ENCODE peak calls at places on chromosomes 13 and 19, in eight cellular contexts. S is fibroblast of lung, X is sigmoid colon, K is tibial artery, Z is stomach, G is GM23248, E is lung, T is mesenchymal stem cell. C is an unnamed sample. For H3K9me3, H3K27me3 and H3K4me1, the result is how much of the 10 kb centered on the place peaks cover.

GRCh38 chr19:45878043-45878794 is 7.7 kb downstream of the IRF2BP1 start:
- DNase-seq in S (no peak), X (no peak), K (no peak), Z (peak), G (no peak), E (peak), T (no peak), C (no peak)

GRCh38 chr19:43594081-43594697 is 1.7 kb downstream of the IRGQ start:
- DNase-seq in S (no peak), X (no peak), K (no peak), Z (no peak), G (no peak), E (no peak), T (no peak), C (no peak)

GRCh38 chr13:61417171-61417570 is 1.5 kb upstream of the PCDH20 start:
- DNase-seq in S (no peak), X (no peak), K (no peak), Z (no peak), G (no peak), E (no peak), T (peak), C (no peak)

GRCh38 chr13:113777311-113778260 is 18.6 kb downstream of the TMEM255B start:
- DNase-seq in S (peak), X (no peak), K (no peak), Z (no peak), G (peak), E (no peak), T (peak), C (no peak)

GRCh38 chr13:106213028-106213427 is 322.4 kb downstream of the EFNB2 start:
- DNase-seq in S (no peak), X (no peak), K (no peak), Z (no peak), G (no peak), E (no peak), T (no peak), C (no peak)

GRCh38 chr13:68110178-68110768 is 880.1 kb upstream of the PCDH9 start:
- DNase-seq in S (no peak), X (no peak), K (no peak), Z (no peak), G (no peak), E (no peak), T (no peak), C (no peak)

GRCh38 chr13:53191091-53191490 is 162.5 kb downstream of the OLFM4 start:
- DNase-seq in S (peak), X (no peak), K (no peak), Z (no peak), G (peak), E (no peak), T (no peak), C (no peak)

GRCh38 chr13:39148513-39148961 is 110.3 kb downstream of the NHLRC3 start:
- DNase-seq in S (peak), X (no peak), K (peak), Z (no peak), G (peak), E (no peak), T (peak), C (no peak)

GRCh38 chr13:97298816-97299215 is 76.7 kb downstream of the MBNL2 start:
- DNase-seq in S (peak), X (no peak), K (no peak), Z (no peak), G (peak), E (no peak), T (no peak), C (no peak)

GRCh38 chr19:53165691-53166091 is 6.8 kb upstream of the ZNF347 start:
- DNase-seq in S (no peak), X (no peak), K (no peak), Z (no peak), G (no peak), E (no peak), T (no peak), C (no peak)

GRCh38 chr13:98875146-98875729 is 102.6 kb downstream of the DOCK9 start:
- DNase-seq in S (no peak), X (no peak), K (no peak), Z (no peak), G (no peak), E (no peak), T (no peak), C (no peak)

GRCh38 chr13:109369357-109370052 is 416.9 kb downstream of the IRS2 start:
- DNase-seq in S (no peak), X (no peak), K (no peak), Z (no peak), G (no peak), E (no peak), T (no peak), C (no peak)

GRCh38 chr13:104962411-104962810 is 1573.1 kb downstream of the EFNB2 start:
- DNase-seq in S (no peak), X (no peak), K (no peak), Z (no peak), G (no peak), E (no peak), T (no peak), C (no peak)

GRCh38 chr13:109427148-109427547 is 359.2 kb downstream of the IRS2 start:
- DNase-seq in S (peak), X (no peak), K (no peak), Z (no peak), G (peak), E (no peak), T (no peak), C (no peak)

GRCh38 chr19:47698631-47699359 is 14.4 kb upstream of the EHD2 start:
- DNase-seq in S (no peak), X (no peak), K (no peak), Z (no peak), G (no peak), E (no peak), T (no peak), C (no peak)

GRCh38 chr19:11581740-11582139 is 4.3 kb upstream of the ACP5 start:
- DNase-seq in S (peak), X (no peak), K (no peak), Z (no peak), G (peak), E (no peak), T (peak), C (no peak)

GRCh38 chr19:33686687-33687541 is 65.2 kb downstream of the CHST8 start:
- DNase-seq in S (no peak), X (no peak), K (peak), Z (no peak), G (no peak), E (no peak), T (no peak), C (peak)

GRCh38 chr19:41297628-41298326 is 12.2 kb upstream of the CCDC97 start:
- DNase-seq in S (no peak), X (peak), K (no peak), Z (peak), G (peak), E (no peak), T (no peak), C (no peak)

GRCh38 chr19:18183529-18183928 is 9.5 kb upstream of the MPV17L2 start:
- DNase-seq in S (no peak), X (no peak), K (no peak), Z (peak), G (no peak), E (no peak), T (no peak), C (no peak)

GRCh38 chr19:35216833-35217707 is 11.5 kb downstream of the FAM187B start:
- DNase-seq in S (no peak), X (no peak), K (peak), Z (peak), G (no peak), E (no peak), T (no peak), C (peak)

GRCh38 chr13:99392126-99392805 is 85.1 kb upstream of the GPR183 start:
- DNase-seq in S (no peak), X (no peak), K (no peak), Z (no peak), G (no peak), E (no peak), T (no peak), C (no peak)

GRCh38 chr19:56959211-56959610 is 118.7 kb upstream of the PEG3 start:
- DNase-seq in S (no peak), X (no peak), K (no peak), Z (no peak), G (no peak), E (no peak), T (no peak), C (no peak)
- H3K9me3 ChIP-seq in S (under half), X (under half), K (under half), Z (under half), G (under half), E (under half), T (under half), C (under half)

GRCh38 chr13:49219647-49220034 is 497 bp upstream of the MLNR start:
- DNase-seq in S (no peak), X (no peak), K (no peak), Z (no peak), G (no peak), E (no peak), T (no peak), C (no peak)

GRCh38 chr13:49220035-49220855 is at the start of gene MLNR:
- DNase-seq in S (peak), X (no peak), K (no peak), Z (no peak), G (peak), E (no peak), T (peak), C (no peak)

GRCh38 chr13:49220856-49221614 is 897 bp downstream of the MLNR start:
- DNase-seq in S (peak), X (no peak), K (no peak), Z (no peak), G (peak), E (no peak), T (no peak), C (no peak)

GRCh38 chr13:49226613-49227012 is 6.5 kb downstream of the MLNR start:
- DNase-seq in S (no peak), X (no peak), K (no peak), Z (no peak), G (no peak), E (no peak), T (no peak), C (no peak)

GRCh38 chr13:49225358-49226042 is 5.4 kb downstream of the MLNR start:
- DNase-seq in S (no peak), X (no peak), K (no peak), Z (peak), G (peak), E (no peak), T (no peak), C (no peak)
- H3K27me3 ChIP-seq in S (under half), X (under half), K (under half), Z (under half), G (under half), E (under half), T (under half), C (under half)

GRCh38 chr19:39193785-39194184 is 3.0 kb upstream of the NCCRP1 start:
- DNase-seq in S (no peak), X (no peak), K (no peak), Z (peak), G (no peak), E (no peak), T (peak), C (no peak)
- H3K4me1 ChIP-seq in S (under half), X (under half), K (under half), Z (under half), G (under half), E (under half), T (under half), C (under half)

GRCh38 chr13:19093437-19093836 is 88.2 kb downstream of the TUBA3C start:
- DNase-seq in S (no peak), X (no peak), K (no peak), Z (no peak), G (no peak), E (no peak), T (no peak), C (no peak)
- H3K9me3 ChIP-seq in S (under half), X (under half), K (under half), Z (under half), G (under half), E (under half), T (under half), C (under half)

GRCh38 chr13:51524312-51524711 is 60.0 kb upstream of the WDFY2 start:
- DNase-seq in S (peak), X (no peak), K (no peak), Z (no peak), G (peak), E (no peak), T (peak), C (no peak)

GRCh38 chr13:51520524-51520923 is 63.7 kb upstream of the WDFY2 start:
- DNase-seq in S (peak), X (no peak), K (no peak), Z (no peak), G (peak), E (no peak), T (peak), C (no peak)

GRCh38 chr13:51525567-51526165 is 58.6 kb upstream of the WDFY2 start:
- DNase-seq in S (peak), X (no peak), K (no peak), Z (no peak), G (peak), E (no peak), T (peak), C (no peak)

GRCh38 chr13:51524846-51525566 is 59.3 kb upstream of the WDFY2 start:
- DNase-seq in S (peak), X (no peak), K (no peak), Z (no peak), G (peak), E (no peak), T (peak), C (no peak)

GRCh38 chr13:51523082-51523518 is 61.2 kb upstream of the WDFY2 start:
- DNase-seq in S (peak), X (no peak), K (peak), Z (no peak), G (peak), E (peak), T (peak), C (no peak)
- H3K27me3 ChIP-seq in S (under half), X (under half), K (under half), Z (under half), G (under half), E (under half), T (under half), C (under half)

DNA sequence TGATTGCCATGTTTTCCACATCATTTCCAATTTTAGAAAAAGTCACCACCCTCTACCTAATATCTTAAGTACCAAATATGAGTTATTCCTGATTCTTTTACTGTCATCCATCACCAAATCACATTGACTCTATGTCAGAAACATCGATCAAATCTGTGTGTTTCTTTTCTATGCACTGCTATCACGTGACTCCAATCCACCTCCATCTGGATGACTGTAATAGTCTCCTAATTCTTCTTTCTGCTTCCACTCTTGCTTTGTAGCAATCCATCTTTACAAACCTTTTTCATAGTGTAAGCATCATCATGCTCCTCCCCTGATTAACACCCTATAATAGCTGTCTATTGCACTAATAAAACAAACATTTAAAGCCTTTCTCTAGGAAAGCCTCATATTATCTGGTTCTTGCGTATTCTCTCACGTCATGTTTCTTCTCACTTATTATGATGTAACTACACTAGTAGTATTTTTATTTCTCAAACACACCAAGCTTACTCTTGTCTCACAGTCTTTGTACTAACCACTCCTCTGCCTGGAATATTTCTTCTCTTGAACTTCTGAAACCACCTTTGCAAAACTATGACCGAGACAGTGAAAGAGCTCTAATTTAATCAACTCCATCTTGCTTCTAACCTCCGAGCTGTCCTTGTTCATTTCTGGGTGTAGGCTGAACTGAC is 10.7 kb upstream of the FPR3 start:
- DNase-seq in S (no peak), X (no peak), K (no peak), Z (no peak), G (peak), E (no peak), T (no peak), C (no peak)
- H3K4me1 ChIP-seq in S (under half), X (under half), K (under half), Z (under half), G (under half), E (under half), T (under half), C (under half)

GRCh38 chr19:3314962-3315675 is 51.3 kb upstream of the NFIC start:
- DNase-seq in S (no peak), X (no peak), K (no peak), Z (no peak), G (no peak), E (no peak), T (no peak), C (no peak)

GRCh38 chr19:3313199-3313575 is 53.2 kb upstream of the NFIC start:
- DNase-seq in S (no peak), X (no peak), K (no peak), Z (no peak), G (no peak), E (no peak), T (no peak), C (peak)

GRCh38 chr19:3315676-3315973 is 50.8 kb upstream of the NFIC start:
- DNase-seq in S (no peak), X (no peak), K (no peak), Z (no peak), G (no peak), E (no peak), T (no peak), C (no peak)

GRCh38 chr19:3316659-3317207 is 49.6 kb upstream of the NFIC start:
- DNase-seq in S (no peak), X (no peak), K (no peak), Z (no peak), G (no peak), E (no peak), T (no peak), C (no peak)

DNA sequence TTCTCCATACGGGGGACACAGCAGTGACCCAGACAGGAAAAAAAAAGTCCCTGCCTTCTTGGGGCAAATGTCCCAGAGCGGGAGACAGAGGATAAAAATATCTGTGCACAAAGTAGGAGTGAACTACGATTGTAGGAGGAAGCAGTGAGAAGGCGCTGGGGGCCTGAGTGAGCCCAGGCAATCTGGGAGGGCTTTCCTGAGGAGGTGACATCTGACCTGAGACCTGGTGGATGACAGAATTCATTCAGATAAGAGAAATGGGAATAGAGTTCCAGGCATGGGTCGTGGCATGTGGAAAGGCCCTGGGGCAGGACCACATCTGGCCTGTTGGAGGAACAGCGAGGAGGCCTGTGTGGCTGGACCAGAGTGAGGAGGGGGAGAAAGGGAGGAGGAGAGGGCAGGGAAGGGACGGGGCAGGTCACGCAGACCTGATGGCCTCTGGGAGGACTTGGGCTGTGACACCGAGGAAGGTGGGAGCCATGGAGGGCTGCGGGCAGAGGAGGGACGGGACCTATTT is 50.2 kb upstream of the NFIC start:
- DNase-seq in S (no peak), X (no peak), K (no peak), Z (no peak), G (no peak), E (no peak), T (no peak), C (no peak)
- H3K9me3 ChIP-seq in S (under half), X (under half), K (under half), Z (under half), G (under half), E (under half), T (under half), C (under half)

GRCh38 chr19:38733241-38733492 is 11.1 kb downstream of the CAPN12 start:
- DNase-seq in S (no peak), X (no peak), K (no peak), Z (no peak), G (no peak), E (no peak), T (no peak), C (no peak)
- H3K27me3 ChIP-seq in S (under half), X (under half), K (under half), Z (under half), G (under half), E (under half), T (under half), C (under half)

GRCh38 chr13:36915106-36915505 is 4.9 kb downstream of the SMAD9 start:
- DNase-seq in S (no peak), X (no peak), K (no peak), Z (no peak), G (no peak), E (no peak), T (no peak), C (no peak)

GRCh38 chr13:36914648-36915047 is 5.4 kb downstream of the SMAD9 start:
- DNase-seq in S (peak), X (no peak), K (no peak), Z (no peak), G (no peak), E (no peak), T (no peak), C (no peak)

GRCh38 chr13:36913463-36913862 is 6.6 kb downstream of the SMAD9 start:
- DNase-seq in S (no peak), X (no peak), K (no peak), Z (no peak), G (no peak), E (no peak), T (no peak), C (no peak)

GRCh38 chr13:36912369-36912768 is 7.7 kb downstream of the SMAD9 start:
- DNase-seq in S (no peak), X (no peak), K (no peak), Z (no peak), G (no peak), E (no peak), T (no peak), C (no peak)

DNA sequence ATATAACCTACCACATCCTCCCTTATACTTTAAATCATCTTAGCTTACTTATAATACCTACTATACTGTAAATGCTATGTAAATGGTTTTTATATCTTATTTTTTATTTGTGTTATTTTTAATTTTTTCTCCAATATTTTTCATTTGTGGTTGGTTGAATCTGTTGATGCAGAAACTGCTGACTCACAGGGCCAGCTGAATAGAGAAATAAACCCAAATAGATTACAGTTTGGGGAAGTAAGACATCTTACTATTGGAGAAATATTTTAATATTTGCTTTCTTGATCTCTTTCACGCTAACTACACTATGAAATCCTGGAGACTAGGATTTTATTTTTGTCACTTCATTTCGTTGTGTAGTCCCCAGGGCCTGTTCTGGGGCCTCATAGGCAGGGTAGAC is 7.1 kb downstream of the SMAD9 start:
- DNase-seq in S (no peak), X (no peak), K (no peak), Z (no peak), G (peak), E (no peak), T (no peak), C (no peak)
- H3K4me1 ChIP-seq in S (under half), X (under half), K (under half), Z (under half), G (under half), E (under half), T (under half), C (under half)

C was measured in heart left ventricle.